ENCODE peak calls at places on chromosomes 4 and X, in four cellular contexts. C is suprapubic skin; P is activated CD8-positive, alpha-beta T cell treated with anti-CD3 and anti-CD28 coated beads for 36 hours; K is transverse colon. I is an unnamed sample.

GRCh38 chr4:88457307-88458090 is 580 bp downstream of the HERC5 start:
- DNase-seq in K (peak; percentile 40), C (no peak), P (peak; percentile 37), I (peak; percentile 6)

GRCh38 chr4:101933855-101934254 is 143.3 kb downstream of the BANK1 start:
- DNase-seq in C (no peak), P (no peak), K (no peak), I (no peak)

GRCh38 chr4:176469546-176469945 is 149.8 kb downstream of the SPCS3 start:
- DNase-seq in P (no peak), C (no peak), K (no peak), I (no peak)

GRCh38 chr4:81786770-81787169 is 315.1 kb upstream of the RASGEF1B start:
- DNase-seq in P (no peak), C (no peak), K (no peak), I (no peak)

GRCh38 chr4:143819029-143819428 is 86.3 kb downstream of the GYPE start:
- DNase-seq in P (no peak), C (no peak), K (no peak), I (no peak)

GRCh38 chr4:113476800-113477199 is 284.7 kb downstream of the CAMK2D start:
- DNase-seq in P (peak; percentile 65), C (no peak), K (no peak), I (no peak)

GRCh38 chr4:177118596-177118995 is 191.1 kb upstream of the NEIL3 start:
- DNase-seq in P (no peak), C (no peak), K (no peak), I (peak; percentile 72)

GRCh38 chrX:43750248-43750676 is 94.2 kb downstream of the MAOA start:
- DNase-seq in P (peak; percentile 46), K (peak; percentile 61), C (peak; percentile 75), I (peak; percentile 59)

GRCh38 chr4:121676388-121677075 is 20.2 kb downstream of the ANXA5 start:
- DNase-seq in P (no peak), C (no peak), K (no peak), I (no peak)

GRCh38 chr4:186651624-186652023 is 72.0 kb downstream of the FAT1 start:
- DNase-seq in C (no peak), K (peak; percentile 37), P (no peak), I (peak; percentile 63)

GRCh38 chrX:48753708-48754107 is 7.8 kb upstream of the GLOD5 start:
- DNase-seq in C (no peak), P (no peak), K (no peak), I (no peak)

GRCh38 chr4:74173321-74173720 is 15.4 kb downstream of the MTHFD2L start:
- DNase-seq in K (no peak), C (no peak), P (no peak), I (no peak)

GRCh38 chrX:53317365-53318069 is 36.1 kb upstream of the IQSEC2 start:
- DNase-seq in K (peak; percentile 72), C (no peak), P (peak; percentile 76), I (peak; percentile 40)

GRCh38 chr4:165384186-165384585 is 5.4 kb downstream of the CPE start:
- DNase-seq in P (no peak), K (no peak), C (no peak), I (no peak)

GRCh38 chrX:134580947-134581346 is 77.3 kb downstream of the PLAC1 start:
- DNase-seq in P (no peak), K (no peak), C (no peak), I (no peak)

I was measured in NCI-H524.